ENCODE peak calls at places on chromosomes 7 and 10, in five cellular contexts. J is SW480, Y is pons, W is HT1080, U is NCI-H2029. C is an unnamed sample.

GRCh38 chr7:90624128-90624980 is 28.2 kb downstream of the CDK14 start:
- DNase-seq in U (no peak), J (no peak), W (peak), Y (no peak), C (no peak)

GRCh38 chr7:114405427-114405826 is 9.2 kb upstream of the FOXP2 start:
- DNase-seq in U (no peak), J (peak), W (peak), Y (no peak), C (no peak)

GRCh38 chr7:131424219-131424822 is 96.6 kb downstream of the MKLN1 start:
- DNase-seq in Y (peak), W (peak), U (peak), J (peak), C (no peak)

GRCh38 chr10:16809074-16809718 is 8.0 kb downstream of the RSU1 start:
- DNase-seq in W (peak), U (no peak), J (peak), Y (peak), C (peak)

GRCh38 chr10:96719850-96720421 is 378 bp downstream of the PIK3AP1 start:
- DNase-seq in W (no peak), U (no peak), J (peak), Y (peak), C (peak)

GRCh38 chr7:114356133-114356532 is 58.5 kb upstream of the FOXP2 start:
- DNase-seq in U (no peak), W (peak), Y (no peak), J (no peak), C (no peak)

GRCh38 chr7:44638611-44639557 is 32.5 kb downstream of the OGDH start:
- DNase-seq in J (peak), U (peak), W (peak), Y (no peak), C (peak)

GRCh38 chr10:73967022-73967429 is 30.9 kb upstream of the VCL start:
- DNase-seq in U (no peak), J (no peak), W (peak), Y (no peak), C (no peak)